ENCODE peak calls at places on chromosome 19, in four cellular contexts. F is substantia nigra, M is fibroblast of lung, N is GF-D8. W is an unnamed sample.

GRCh38 chr19:2329528-2329927 is 1.0 kb downstream of the SPPL2B start:
- DNase-seq in F (no peak), M (no peak), N (peak), W (no peak)

GRCh38 chr19:56720281-56720680 is 48.7 kb upstream of the ZNF835 start:
- DNase-seq in F (peak), M (no peak), N (no peak), W (no peak)

GRCh38 chr19:13764101-13764807 is at the start of gene MRI1:
- DNase-seq in F (peak), M (peak), N (no peak), W (peak)

GRCh38 chr19:29963576-29963975 is 21.5 kb downstream of the URI1 start:
- DNase-seq in F (no peak), M (no peak), N (no peak), W (no peak)

GRCh38 chr19:6091771-6092291 is 18.5 kb downstream of the RFX2 start:
- DNase-seq in F (no peak), M (peak), N (no peak), W (no peak)

GRCh38 chr19:28731577-28731976 is 481.4 kb downstream of the UQCRFS1 start:
- DNase-seq in F (no peak), M (no peak), N (no peak), W (no peak)

GRCh38 chr19:38045554-38046253 is 138.7 kb downstream of the SIPA1L3 start:
- DNase-seq in F (no peak), M (no peak), N (no peak), W (no peak)

GRCh38 chr19:11092181-11092538 is 2.9 kb downstream of the LDLR start:
- DNase-seq in F (no peak), M (peak), N (no peak), W (no peak)

GRCh38 chr19:19276386-19276785 is 3.3 kb upstream of the TM6SF2 start:
- DNase-seq in F (no peak), M (peak), N (no peak), W (no peak)